ENCODE peak calls at places on chromosomes 5 and 9, in five cellular contexts. O is activated T-helper 1 cell treated with anti-CD3 and anti-CD28 coated beads, Interleukin-12 subunit alpha, Interleukin-12 subunit beta, Interleukin-2, Interleukin-4 antibody, amounts not matched to agents 30 ng/mL and 10 ng/mL and 1 ng/mL, durations not matched to agents 14 hours and 24 hours and 36 hours; G is renal cortical epithelial cell; D is occipital lobe; B is osteocyte. K is an unnamed sample.

GRCh38 chr5:136985785-136986475 is 513.2 kb downstream of the SPOCK1 start:
- DNase-seq in G (no peak), O (no peak), B (no peak), D (no peak), K (no peak)

GRCh38 chr5:178431063-178431776 is 159.0 kb downstream of the COL23A1 start:
- DNase-seq in O (no peak), D (no peak), B (peak), G (no peak), K (peak)

GRCh38 chr9:80410106-80410505 is 838.3 kb downstream of the TLE4 start:
- DNase-seq in B (no peak), O (no peak), D (no peak), G (peak), K (no peak)

GRCh38 chr5:132487841-132488555 is 2.6 kb downstream of the IRF1 start:
- DNase-seq in G (no peak), D (no peak), O (no peak), B (no peak), K (no peak)

GRCh38 chr5:108727639-108728565 is 19.8 kb upstream of the FER start:
- DNase-seq in O (no peak), B (peak), G (peak), D (peak), K (peak)

GRCh38 chr9:134598884-134599245 is 42.7 kb upstream of the COL5A1 start:
- DNase-seq in O (no peak), B (no peak), D (no peak), G (no peak), K (no peak)

GRCh38 chr5:16834029-16834428 is 102.1 kb downstream of the MYO10 start:
- DNase-seq in O (no peak), G (no peak), D (no peak), B (no peak), K (no peak)

GRCh38 chr5:170296036-170296934 is 1.3 kb downstream of the LCP2 start:
- DNase-seq in O (no peak), B (no peak), G (no peak), D (no peak), K (no peak)

GRCh38 chr9:111965566-111966019 is 69.0 kb downstream of the UGCG start:
- DNase-seq in D (no peak), G (peak), B (no peak), O (no peak), K (no peak)

GRCh38 chr5:174482549-174482948 is 241.8 kb upstream of the MSX2 start:
- DNase-seq in B (no peak), G (no peak), O (no peak), D (no peak), K (no peak)

GRCh38 chr9:34611251-34611810 is 566 bp downstream of the RPP25L start:
- DNase-seq in B (no peak), G (no peak), O (no peak), D (no peak), K (no peak)

GRCh38 chr9:132220069-132220468 is 58.2 kb downstream of the NTNG2 start:
- DNase-seq in G (no peak), D (no peak), B (no peak), O (no peak), K (no peak)

GRCh38 chr9:18499987-18500386 is 26.0 kb downstream of the ADAMTSL1 start:
- DNase-seq in O (no peak), G (peak), D (no peak), B (no peak), K (no peak)

GRCh38 chr9:122031806-122032205 is 61.3 kb downstream of the TTLL11 start:
- DNase-seq in G (peak), O (no peak), B (no peak), D (no peak), K (no peak)

GRCh38 chr5:88660326-88660946 is 222.5 kb downstream of the MEF2C start:
- DNase-seq in B (no peak), O (no peak), D (no peak), G (no peak), K (no peak)

GRCh38 chr9:91131433-91131839 is 230.3 kb downstream of the AUH start:
- DNase-seq in B (no peak), G (peak), O (peak), D (no peak), K (peak)

GRCh38 chr9:136361757-136362449 is 1.6 kb downstream of the DNLZ start:
- DNase-seq in D (no peak), B (no peak), O (no peak), G (no peak), K (no peak)

GRCh38 chr5:8247485-8247884 is 378.5 kb downstream of the MTRR start:
- DNase-seq in G (no peak), O (no peak), D (no peak), B (no peak), K (no peak)

GRCh38 chr5:140205216-140205615 is 30.2 kb downstream of the CYSTM1 start:
- DNase-seq in D (no peak), G (peak), O (no peak), B (no peak), K (no peak)

GRCh38 chr5:117041926-117042595 is 467.4 kb upstream of the SEMA6A start:
- DNase-seq in B (no peak), O (no peak), D (no peak), G (no peak), K (no peak)

GRCh38 chr9:127112056-127112455 is 10.4 kb downstream of the ANGPTL2 start:
- DNase-seq in G (no peak), O (no peak), D (no peak), B (no peak), K (no peak)

GRCh38 chr5:109354761-109355160 is 55.0 kb downstream of the PJA2 start:
- DNase-seq in B (no peak), D (no peak), O (no peak), G (peak), K (no peak)

K was measured in aorta.